ENCODE peak calls at places on chromosomes 5 and 9, in six cellular contexts. One of them, this sample, is unnamed.
A peak's percentile ranks its signal among the peaks of the same experiment; 100 is the strongest.

GRCh38 chr5:54453091-54453490 is 2.4 kb upstream of the HSPB3 start:
- DNase-seq in pancreas: no peak
- DNase-seq in stimulated activated CD4-positive, alpha-beta T cell treated with anti-CD3 and anti-CD28 coated beads, Interleukin-2, amount 100 ng/mL, for 24 hours: no peak
- DNase-seq in ecto neural progenitor cell: no peak
- DNase-seq in left cardiac atrium: no peak
- DNase-seq in colonic mucosa: no peak
- DNase-seq in this sample: no peak

GRCh38 chr9:134325096-134325812 is 1.0 kb upstream of the RXRA start:
- DNase-seq in pancreas: peak; percentile 55
- DNase-seq in colonic mucosa: peak; percentile 65
- DNase-seq in ecto neural progenitor cell: no peak
- DNase-seq in stimulated activated CD4-positive, alpha-beta T cell treated with anti-CD3 and anti-CD28 coated beads, Interleukin-2, amount 100 ng/mL, for 24 hours: peak; percentile 26
- DNase-seq in left cardiac atrium: peak; percentile 59
- DNase-seq in this sample: peak; percentile 89

GRCh38 chr9:8890695-8891094 is 1091.1 kb upstream of the DMAC1 start:
- DNase-seq in colonic mucosa: no peak
- DNase-seq in pancreas: no peak
- DNase-seq in left cardiac atrium: no peak
- DNase-seq in stimulated activated CD4-positive, alpha-beta T cell treated with anti-CD3 and anti-CD28 coated beads, Interleukin-2, amount 100 ng/mL, for 24 hours: no peak
- DNase-seq in ecto neural progenitor cell: no peak
- DNase-seq in this sample: no peak

GRCh38 chr9:36993933-36994764 is 39.9 kb downstream of the PAX5 start:
- DNase-seq in pancreas: no peak
- DNase-seq in left cardiac atrium: no peak
- DNase-seq in colonic mucosa: no peak
- DNase-seq in stimulated activated CD4-positive, alpha-beta T cell treated with anti-CD3 and anti-CD28 coated beads, Interleukin-2, amount 100 ng/mL, for 24 hours: no peak
- DNase-seq in ecto neural progenitor cell: no peak
- DNase-seq in this sample: no peak

GRCh38 chr5:42807722-42808447 is 3.8 kb downstream of the SELENOP start:
- DNase-seq in colonic mucosa: no peak
- DNase-seq in left cardiac atrium: no peak
- DNase-seq in pancreas: peak; percentile 19
- DNase-seq in ecto neural progenitor cell: no peak
- DNase-seq in stimulated activated CD4-positive, alpha-beta T cell treated with anti-CD3 and anti-CD28 coated beads, Interleukin-2, amount 100 ng/mL, for 24 hours: no peak
- DNase-seq in this sample: peak; percentile 33

GRCh38 chr5:10262121-10262774 is 12.2 kb downstream of the CCT5 start:
- DNase-seq in pancreas: no peak
- DNase-seq in stimulated activated CD4-positive, alpha-beta T cell treated with anti-CD3 and anti-CD28 coated beads, Interleukin-2, amount 100 ng/mL, for 24 hours: no peak
- DNase-seq in ecto neural progenitor cell: no peak
- DNase-seq in left cardiac atrium: peak; percentile 38
- DNase-seq in colonic mucosa: no peak
- DNase-seq in this sample: no peak

GRCh38 chr9:77961541-77961940 is 70.1 kb downstream of the GNAQ start:
- DNase-seq in stimulated activated CD4-positive, alpha-beta T cell treated with anti-CD3 and anti-CD28 coated beads, Interleukin-2, amount 100 ng/mL, for 24 hours: no peak
- DNase-seq in colonic mucosa: no peak
- DNase-seq in left cardiac atrium: no peak
- DNase-seq in ecto neural progenitor cell: no peak
- DNase-seq in pancreas: no peak
- DNase-seq in this sample: no peak

GRCh38 chr9:107480386-107480789 is 9.2 kb downstream of the KLF4 start:
- DNase-seq in left cardiac atrium: peak; percentile 62
- DNase-seq in colonic mucosa: peak; percentile 35
- DNase-seq in pancreas: peak; percentile 20
- DNase-seq in stimulated activated CD4-positive, alpha-beta T cell treated with anti-CD3 and anti-CD28 coated beads, Interleukin-2, amount 100 ng/mL, for 24 hours: no peak
- DNase-seq in ecto neural progenitor cell: no peak
- DNase-seq in this sample: no peak

GRCh38 chr5:141559481-141559880 is 59.3 kb downstream of the DIAPH1 start:
- DNase-seq in colonic mucosa: no peak
- DNase-seq in left cardiac atrium: no peak
- DNase-seq in stimulated activated CD4-positive, alpha-beta T cell treated with anti-CD3 and anti-CD28 coated beads, Interleukin-2, amount 100 ng/mL, for 24 hours: no peak
- DNase-seq in ecto neural progenitor cell: no peak
- DNase-seq in pancreas: no peak
- DNase-seq in this sample: no peak

GRCh38 chr9:13873212-13873611 is 440.7 kb downstream of the NFIB start:
- DNase-seq in pancreas: no peak
- DNase-seq in ecto neural progenitor cell: no peak
- DNase-seq in stimulated activated CD4-positive, alpha-beta T cell treated with anti-CD3 and anti-CD28 coated beads, Interleukin-2, amount 100 ng/mL, for 24 hours: no peak
- DNase-seq in left cardiac atrium: no peak
- DNase-seq in colonic mucosa: no peak
- DNase-seq in this sample: no peak

GRCh38 chr5:178182158-178182876 is 4.9 kb downstream of the GMCL2 start:
- DNase-seq in left cardiac atrium: no peak
- DNase-seq in colonic mucosa: no peak
- DNase-seq in pancreas: no peak
- DNase-seq in ecto neural progenitor cell: no peak
- DNase-seq in stimulated activated CD4-positive, alpha-beta T cell treated with anti-CD3 and anti-CD28 coated beads, Interleukin-2, amount 100 ng/mL, for 24 hours: no peak
- DNase-seq in this sample: no peak

GRCh38 chr9:88789785-88790184 is 201.5 kb upstream of the S1PR3 start:
- DNase-seq in colonic mucosa: no peak
- DNase-seq in stimulated activated CD4-positive, alpha-beta T cell treated with anti-CD3 and anti-CD28 coated beads, Interleukin-2, amount 100 ng/mL, for 24 hours: no peak
- DNase-seq in pancreas: no peak
- DNase-seq in left cardiac atrium: no peak
- DNase-seq in ecto neural progenitor cell: no peak
- DNase-seq in this sample: no peak

GRCh38 chr5:140926903-140927573 is 939 bp downstream of the PCDHAC1 start:
- DNase-seq in pancreas: peak; percentile 28
- DNase-seq in ecto neural progenitor cell: peak; percentile 60
- DNase-seq in left cardiac atrium: peak; percentile 52
- DNase-seq in colonic mucosa: no peak
- DNase-seq in stimulated activated CD4-positive, alpha-beta T cell treated with anti-CD3 and anti-CD28 coated beads, Interleukin-2, amount 100 ng/mL, for 24 hours: peak; percentile 6
- DNase-seq in this sample: peak; percentile 59

GRCh38 chr5:137217599-137218200 is 281.4 kb downstream of the SPOCK1 start:
- DNase-seq in colonic mucosa: no peak
- DNase-seq in left cardiac atrium: no peak
- DNase-seq in stimulated activated CD4-positive, alpha-beta T cell treated with anti-CD3 and anti-CD28 coated beads, Interleukin-2, amount 100 ng/mL, for 24 hours: no peak
- DNase-seq in pancreas: no peak
- DNase-seq in ecto neural progenitor cell: no peak
- DNase-seq in this sample: no peak

GRCh38 chr5:68950111-68950510 is 143.7 kb upstream of the SLC30A5 start:
- DNase-seq in stimulated activated CD4-positive, alpha-beta T cell treated with anti-CD3 and anti-CD28 coated beads, Interleukin-2, amount 100 ng/mL, for 24 hours: no peak
- DNase-seq in left cardiac atrium: no peak
- DNase-seq in ecto neural progenitor cell: peak; percentile 59
- DNase-seq in colonic mucosa: no peak
- DNase-seq in pancreas: no peak
- DNase-seq in this sample: no peak

GRCh38 chr5:6236858-6237481 is 141.4 kb downstream of the MED10 start:
- DNase-seq in stimulated activated CD4-positive, alpha-beta T cell treated with anti-CD3 and anti-CD28 coated beads, Interleukin-2, amount 100 ng/mL, for 24 hours: no peak
- DNase-seq in ecto neural progenitor cell: no peak
- DNase-seq in pancreas: no peak
- DNase-seq in colonic mucosa: no peak
- DNase-seq in left cardiac atrium: no peak
- DNase-seq in this sample: no peak

GRCh38 chr9:110040788-110041187 is 167.2 kb downstream of the C9orf152 start:
- DNase-seq in ecto neural progenitor cell: no peak
- DNase-seq in colonic mucosa: no peak
- DNase-seq in pancreas: no peak
- DNase-seq in left cardiac atrium: no peak
- DNase-seq in stimulated activated CD4-positive, alpha-beta T cell treated with anti-CD3 and anti-CD28 coated beads, Interleukin-2, amount 100 ng/mL, for 24 hours: no peak
- DNase-seq in this sample: no peak

GRCh38 chr9:90969021-90969675 is 167.5 kb downstream of the SYK start:
- DNase-seq in pancreas: no peak
- DNase-seq in left cardiac atrium: no peak
- DNase-seq in ecto neural progenitor cell: no peak
- DNase-seq in stimulated activated CD4-positive, alpha-beta T cell treated with anti-CD3 and anti-CD28 coated beads, Interleukin-2, amount 100 ng/mL, for 24 hours: no peak
- DNase-seq in colonic mucosa: no peak
- DNase-seq in this sample: no peak

GRCh38 chr9:127224883-127225739 is 39.5 kb upstream of the GARNL3 start:
- DNase-seq in pancreas: peak; percentile 96
- DNase-seq in ecto neural progenitor cell: peak; percentile 100
- DNase-seq in stimulated activated CD4-positive, alpha-beta T cell treated with anti-CD3 and anti-CD28 coated beads, Interleukin-2, amount 100 ng/mL, for 24 hours: peak; percentile 95
- DNase-seq in colonic mucosa: peak; percentile 97
- DNase-seq in left cardiac atrium: peak; percentile 98
- DNase-seq in this sample: peak; percentile 100

GRCh38 chr5:139445325-139446170 is 6.2 kb upstream of the DNAJC18 start:
- DNase-seq in ecto neural progenitor cell: no peak
- DNase-seq in left cardiac atrium: no peak
- DNase-seq in stimulated activated CD4-positive, alpha-beta T cell treated with anti-CD3 and anti-CD28 coated beads, Interleukin-2, amount 100 ng/mL, for 24 hours: no peak
- DNase-seq in colonic mucosa: no peak
- DNase-seq in pancreas: no peak
- DNase-seq in this sample: no peak

GRCh38 chr9:119827526-119827925 is 458.3 kb upstream of the BRINP1 start:
- DNase-seq in left cardiac atrium: no peak
- DNase-seq in pancreas: no peak
- DNase-seq in ecto neural progenitor cell: no peak
- DNase-seq in colonic mucosa: no peak
- DNase-seq in stimulated activated CD4-positive, alpha-beta T cell treated with anti-CD3 and anti-CD28 coated beads, Interleukin-2, amount 100 ng/mL, for 24 hours: no peak
- DNase-seq in this sample: no peak

GRCh38 chr5:83265318-83265717 is 188.0 kb downstream of the XRCC4 start:
- DNase-seq in ecto neural progenitor cell: no peak
- DNase-seq in pancreas: peak; percentile 57
- DNase-seq in colonic mucosa: no peak
- DNase-seq in left cardiac atrium: no peak
- DNase-seq in stimulated activated CD4-positive, alpha-beta T cell treated with anti-CD3 and anti-CD28 coated beads, Interleukin-2, amount 100 ng/mL, for 24 hours: no peak
- DNase-seq in this sample: no peak

GRCh38 chr9:120299785-120300184 is 280.2 kb downstream of the CDK5RAP2 start:
- DNase-seq in ecto neural progenitor cell: no peak
- DNase-seq in colonic mucosa: no peak
- DNase-seq in left cardiac atrium: no peak
- DNase-seq in pancreas: no peak
- DNase-seq in stimulated activated CD4-positive, alpha-beta T cell treated with anti-CD3 and anti-CD28 coated beads, Interleukin-2, amount 100 ng/mL, for 24 hours: no peak
- DNase-seq in this sample: peak; percentile 65

GRCh38 chr5:87829214-87829551 is 416.5 kb upstream of the CCNH start:
- DNase-seq in left cardiac atrium: peak; percentile 69
- DNase-seq in stimulated activated CD4-positive, alpha-beta T cell treated with anti-CD3 and anti-CD28 coated beads, Interleukin-2, amount 100 ng/mL, for 24 hours: no peak
- DNase-seq in colonic mucosa: no peak
- DNase-seq in pancreas: peak; percentile 48
- DNase-seq in ecto neural progenitor cell: no peak
- DNase-seq in this sample: no peak

GRCh38 chr5:79120221-79120620 is 8.6 kb downstream of the BHMT start:
- DNase-seq in colonic mucosa: no peak
- DNase-seq in ecto neural progenitor cell: no peak
- DNase-seq in stimulated activated CD4-positive, alpha-beta T cell treated with anti-CD3 and anti-CD28 coated beads, Interleukin-2, amount 100 ng/mL, for 24 hours: no peak
- DNase-seq in pancreas: no peak
- DNase-seq in left cardiac atrium: no peak
- DNase-seq in this sample: no peak

GRCh38 chr9:6415266-6415665 is 2.3 kb downstream of the UHRF2 start:
- DNase-seq in left cardiac atrium: no peak
- DNase-seq in colonic mucosa: no peak
- DNase-seq in ecto neural progenitor cell: no peak
- DNase-seq in stimulated activated CD4-positive, alpha-beta T cell treated with anti-CD3 and anti-CD28 coated beads, Interleukin-2, amount 100 ng/mL, for 24 hours: no peak
- DNase-seq in pancreas: no peak
- DNase-seq in this sample: no peak

GRCh38 chr5:97764700-97765099 is 581.7 kb upstream of the RIOK2 start:
- DNase-seq in ecto neural progenitor cell: no peak
- DNase-seq in left cardiac atrium: no peak
- DNase-seq in pancreas: no peak
- DNase-seq in stimulated activated CD4-positive, alpha-beta T cell treated with anti-CD3 and anti-CD28 coated beads, Interleukin-2, amount 100 ng/mL, for 24 hours: no peak
- DNase-seq in colonic mucosa: no peak
- DNase-seq in this sample: no peak

GRCh38 chr5:35213608-35214007 is 16.7 kb downstream of the PRLR start:
- DNase-seq in left cardiac atrium: no peak
- DNase-seq in ecto neural progenitor cell: no peak
- DNase-seq in colonic mucosa: no peak
- DNase-seq in stimulated activated CD4-positive, alpha-beta T cell treated with anti-CD3 and anti-CD28 coated beads, Interleukin-2, amount 100 ng/mL, for 24 hours: no peak
- DNase-seq in pancreas: no peak
- DNase-seq in this sample: no peak

GRCh38 chr9:128798896-128799295 is 11.8 kb downstream of the TBC1D13 start:
- DNase-seq in ecto neural progenitor cell: no peak
- DNase-seq in stimulated activated CD4-positive, alpha-beta T cell treated with anti-CD3 and anti-CD28 coated beads, Interleukin-2, amount 100 ng/mL, for 24 hours: no peak
- DNase-seq in left cardiac atrium: no peak
- DNase-seq in colonic mucosa: no peak
- DNase-seq in pancreas: no peak
- DNase-seq in this sample: no peak

GRCh38 chr5:67246108-67246507 is 49.5 kb upstream of the CD180 start:
- DNase-seq in colonic mucosa: peak; percentile 42
- DNase-seq in stimulated activated CD4-positive, alpha-beta T cell treated with anti-CD3 and anti-CD28 coated beads, Interleukin-2, amount 100 ng/mL, for 24 hours: no peak
- DNase-seq in ecto neural progenitor cell: no peak
- DNase-seq in left cardiac atrium: no peak
- DNase-seq in pancreas: no peak
- DNase-seq in this sample: peak; percentile 41

GRCh38 chr9:90141723-90142122 is 500.9 kb downstream of the DIRAS2 start:
- DNase-seq in colonic mucosa: no peak
- DNase-seq in ecto neural progenitor cell: no peak
- DNase-seq in left cardiac atrium: no peak
- DNase-seq in pancreas: no peak
- DNase-seq in stimulated activated CD4-positive, alpha-beta T cell treated with anti-CD3 and anti-CD28 coated beads, Interleukin-2, amount 100 ng/mL, for 24 hours: no peak
- DNase-seq in this sample: peak; percentile 30

GRCh38 chr5:6634327-6634713 is 1.1 kb downstream of the SRD5A1 start:
- DNase-seq in ecto neural progenitor cell: no peak
- DNase-seq in left cardiac atrium: no peak
- DNase-seq in pancreas: no peak
- DNase-seq in colonic mucosa: no peak
- DNase-seq in stimulated activated CD4-positive, alpha-beta T cell treated with anti-CD3 and anti-CD28 coated beads, Interleukin-2, amount 100 ng/mL, for 24 hours: no peak
- DNase-seq in this sample: peak; percentile 63

GRCh38 chr5:40939753-40940152 is 30.5 kb downstream of the C7 start:
- DNase-seq in colonic mucosa: no peak
- DNase-seq in ecto neural progenitor cell: no peak
- DNase-seq in pancreas: no peak
- DNase-seq in stimulated activated CD4-positive, alpha-beta T cell treated with anti-CD3 and anti-CD28 coated beads, Interleukin-2, amount 100 ng/mL, for 24 hours: no peak
- DNase-seq in left cardiac atrium: no peak
- DNase-seq in this sample: no peak

GRCh38 chr5:113214026-113214425 is 220.8 kb downstream of the TSSK1B start:
- DNase-seq in stimulated activated CD4-positive, alpha-beta T cell treated with anti-CD3 and anti-CD28 coated beads, Interleukin-2, amount 100 ng/mL, for 24 hours: no peak
- DNase-seq in colonic mucosa: no peak
- DNase-seq in ecto neural progenitor cell: peak; percentile 55
- DNase-seq in left cardiac atrium: no peak
- DNase-seq in pancreas: no peak
- DNase-seq in this sample: no peak

GRCh38 chr5:96219580-96220281 is 213.3 kb downstream of the PCSK1 start:
- DNase-seq in left cardiac atrium: no peak
- DNase-seq in colonic mucosa: no peak
- DNase-seq in stimulated activated CD4-positive, alpha-beta T cell treated with anti-CD3 and anti-CD28 coated beads, Interleukin-2, amount 100 ng/mL, for 24 hours: no peak
- DNase-seq in ecto neural progenitor cell: no peak
- DNase-seq in pancreas: no peak
- DNase-seq in this sample: no peak

GRCh38 chr5:15966066-15966640 is 213.4 kb downstream of the MARCHF11 start:
- DNase-seq in ecto neural progenitor cell: no peak
- DNase-seq in stimulated activated CD4-positive, alpha-beta T cell treated with anti-CD3 and anti-CD28 coated beads, Interleukin-2, amount 100 ng/mL, for 24 hours: no peak
- DNase-seq in left cardiac atrium: no peak
- DNase-seq in pancreas: no peak
- DNase-seq in colonic mucosa: no peak
- DNase-seq in this sample: no peak

GRCh38 chr5:36607114-36607561 is 732 bp downstream of the SLC1A3 start:
- DNase-seq in left cardiac atrium: peak; percentile 39
- DNase-seq in stimulated activated CD4-positive, alpha-beta T cell treated with anti-CD3 and anti-CD28 coated beads, Interleukin-2, amount 100 ng/mL, for 24 hours: no peak
- DNase-seq in colonic mucosa: no peak
- DNase-seq in pancreas: peak; percentile 27
- DNase-seq in ecto neural progenitor cell: peak; percentile 59
- DNase-seq in this sample: no peak

GRCh38 chr5:135210286-135211055 is 176.4 kb upstream of the PITX1 start:
- DNase-seq in pancreas: no peak
- DNase-seq in left cardiac atrium: no peak
- DNase-seq in stimulated activated CD4-positive, alpha-beta T cell treated with anti-CD3 and anti-CD28 coated beads, Interleukin-2, amount 100 ng/mL, for 24 hours: no peak
- DNase-seq in colonic mucosa: peak; percentile 12
- DNase-seq in ecto neural progenitor cell: no peak
- DNase-seq in this sample: no peak

GRCh38 chr5:4862500-4862899 is 277.6 kb upstream of the ADAMTS16 start:
- DNase-seq in ecto neural progenitor cell: no peak
- DNase-seq in pancreas: no peak
- DNase-seq in stimulated activated CD4-positive, alpha-beta T cell treated with anti-CD3 and anti-CD28 coated beads, Interleukin-2, amount 100 ng/mL, for 24 hours: no peak
- DNase-seq in left cardiac atrium: no peak
- DNase-seq in colonic mucosa: no peak
- DNase-seq in this sample: peak; percentile 64

GRCh38 chr9:133930046-133931015 is 61.8 kb downstream of the VAV2 start:
- DNase-seq in left cardiac atrium: no peak
- DNase-seq in pancreas: no peak
- DNase-seq in ecto neural progenitor cell: no peak
- DNase-seq in stimulated activated CD4-positive, alpha-beta T cell treated with anti-CD3 and anti-CD28 coated beads, Interleukin-2, amount 100 ng/mL, for 24 hours: no peak
- DNase-seq in colonic mucosa: no peak
- DNase-seq in this sample: no peak

This sample was measured in H7.